ENCODE peak calls at places on chromosomes 13 and 19, in eight cellular contexts. S is ascending aorta, V is neural progenitor cell, T is heart right ventricle, Y is hepatocyte, F is mucosa of descending colon, J is tibial artery, P is pancreas. E is an unnamed sample. For H3K36me3, the result is how much of the 10 kb centered on the place peaks cover.

GRCh38 chr19:42606660-42607351 is 12.1 kb upstream of the CEACAM8 start:
- DNase-seq in S (no peak), V (peak), T (peak), Y (peak), F (peak), J (no peak), P (peak), E (peak)

GRCh38 chr19:10817291-10818038 is 18.5 kb downstream of the TMED1 start:
- DNase-seq in S (peak), V (no peak), T (peak), Y (peak), F (peak), J (peak), P (no peak), E (peak)

GRCh38 chr19:3140667-3141038 is 4.8 kb downstream of the GNA15 start:
- DNase-seq in S (no peak), V (no peak), T (no peak), Y (no peak), F (no peak), J (no peak), P (no peak), E (no peak)

GRCh38 chr19:2494084-2494446 is 18.1 kb downstream of the GADD45B start:
- DNase-seq in S (no peak), V (no peak), T (no peak), Y (peak), F (no peak), J (no peak), P (peak), E (peak)

GRCh38 chr13:27523345-27524073 is 73.1 kb upstream of the MTIF3 start:
- DNase-seq in S (no peak), V (no peak), T (no peak), Y (no peak), F (no peak), J (no peak), P (no peak), E (no peak)

GRCh38 chr13:50893211-50893852 is 16.3 kb upstream of the RNASEH2B start:
- DNase-seq in S (no peak), V (no peak), T (no peak), Y (no peak), F (no peak), J (no peak), P (no peak), E (no peak)

GRCh38 chr19:41918653-41919244 is 9.5 kb downstream of the ERFL start:
- DNase-seq in S (no peak), V (no peak), T (no peak), Y (no peak), F (no peak), J (no peak), P (no peak), E (no peak)

GRCh38 chr13:110045202-110045601 is 258.8 kb upstream of the IRS2 start:
- DNase-seq in S (no peak), V (no peak), T (no peak), Y (no peak), F (no peak), J (no peak), P (no peak), E (no peak)

GRCh38 chr13:95256086-95256485 is 45.2 kb downstream of the ABCC4 start:
- DNase-seq in S (no peak), V (no peak), T (no peak), Y (no peak), F (no peak), J (no peak), P (no peak), E (no peak)

GRCh38 chr19:485583-486236 is 10.6 kb upstream of the MADCAM1 start:
- DNase-seq in S (no peak), V (peak), T (no peak), Y (peak), F (no peak), J (peak), P (peak), E (no peak)

GRCh38 chr13:69243366-69243765 is 864.3 kb upstream of the ATXN8OS start:
- DNase-seq in S (no peak), V (no peak), T (no peak), Y (no peak), F (no peak), J (no peak), P (no peak), E (no peak)

GRCh38 chr13:99008577-99008976 is 30.7 kb upstream of the DOCK9 start:
- DNase-seq in S (no peak), V (no peak), T (no peak), Y (no peak), F (peak), J (no peak), P (no peak), E (no peak)

GRCh38 chr13:65808061-65808460 is 1422.1 kb downstream of the PCDH9 start:
- DNase-seq in S (no peak), V (no peak), T (no peak), Y (no peak), F (no peak), J (no peak), P (no peak), E (no peak)

GRCh38 chr19:39276740-39277139 is 8.5 kb downstream of the IFNL2 start:
- DNase-seq in S (no peak), V (no peak), T (no peak), Y (no peak), F (no peak), J (no peak), P (no peak), E (no peak)

GRCh38 chr19:43763473-43763939 is 8.7 kb upstream of the SMG9 start:
- DNase-seq in S (no peak), V (no peak), T (no peak), Y (no peak), F (no peak), J (no peak), P (no peak), E (no peak)

GRCh38 chr19:3607398-3608078 is 863 bp upstream of the TBXA2R start:
- DNase-seq in S (no peak), V (peak), T (peak), Y (no peak), F (no peak), J (no peak), P (peak), E (no peak)

GRCh38 chr19:58349590-58349989 is 3.7 kb downstream of the A1BG start:
- DNase-seq in S (no peak), V (no peak), T (no peak), Y (no peak), F (no peak), J (no peak), P (no peak), E (no peak)

GRCh38 chr19:48478339-48479061 is 9.3 kb downstream of the CYTH2 start:
- DNase-seq in S (no peak), V (no peak), T (no peak), Y (no peak), F (no peak), J (no peak), P (no peak), E (no peak)

GRCh38 chr13:110331362-110331761 is 24.3 kb downstream of the COL4A2 start:
- DNase-seq in S (no peak), V (no peak), T (no peak), Y (no peak), F (no peak), J (no peak), P (no peak), E (no peak)

GRCh38 chr19:45448887-45449299 is 18.9 kb upstream of the FOSB start:
- DNase-seq in S (no peak), V (no peak), T (no peak), Y (no peak), F (peak), J (no peak), P (no peak), E (no peak)

GRCh38 chr19:48913114-48913513 is 13.0 kb downstream of the NUCB1 start:
- DNase-seq in S (no peak), V (peak), T (no peak), Y (no peak), F (no peak), J (no peak), P (no peak), E (no peak)

GRCh38 chr13:83877901-83878300 is 4.4 kb downstream of the SLITRK1 start:
- DNase-seq in S (no peak), V (peak), T (no peak), Y (no peak), F (no peak), J (no peak), P (no peak), E (no peak)

GRCh38 chr19:38731654-38732301 is 12.5 kb downstream of the CAPN12 start:
- DNase-seq in S (no peak), V (no peak), T (no peak), Y (no peak), F (peak), J (no peak), P (peak), E (no peak)

GRCh38 chr19:35224681-35225604 is 3.6 kb downstream of the FAM187B start:
- DNase-seq in S (no peak), V (no peak), T (no peak), Y (no peak), F (no peak), J (no peak), P (no peak), E (no peak)
- TF ChIP-seq CTCF in S (no peak), V (peak), T (no peak), Y (no peak), F (no peak), J (no peak), P (no peak), E (no peak)

GRCh38 chr19:4933528-4933927 is 24.2 kb downstream of the UHRF1 start:
- DNase-seq in S (no peak), V (no peak), T (no peak), Y (no peak), F (peak), J (no peak), P (no peak), E (no peak)
- H3K36me3 ChIP-seq in S (under half), V (under half), T (under half), Y (under half), F (under half), J (under half), P (under half), E (half or more)

GRCh38 chr13:32577032-32577431 is 9.2 kb upstream of the PDS5B start:
- DNase-seq in S (no peak), V (no peak), T (no peak), Y (no peak), F (no peak), J (no peak), P (no peak), E (no peak)

GRCh38 chr13:32582991-32583390 is 3.3 kb upstream of the PDS5B start:
- DNase-seq in S (no peak), V (no peak), T (no peak), Y (no peak), F (no peak), J (no peak), P (no peak), E (no peak)

GRCh38 chr13:32585625-32586021 is 629 bp upstream of the PDS5B start:
- DNase-seq in S (no peak), V (peak), T (no peak), Y (peak), F (peak), J (no peak), P (peak), E (no peak)

GRCh38 chr13:32582281-32582680 is 4.0 kb upstream of the PDS5B start:
- DNase-seq in S (no peak), V (no peak), T (no peak), Y (no peak), F (no peak), J (no peak), P (no peak), E (no peak)

DNA sequence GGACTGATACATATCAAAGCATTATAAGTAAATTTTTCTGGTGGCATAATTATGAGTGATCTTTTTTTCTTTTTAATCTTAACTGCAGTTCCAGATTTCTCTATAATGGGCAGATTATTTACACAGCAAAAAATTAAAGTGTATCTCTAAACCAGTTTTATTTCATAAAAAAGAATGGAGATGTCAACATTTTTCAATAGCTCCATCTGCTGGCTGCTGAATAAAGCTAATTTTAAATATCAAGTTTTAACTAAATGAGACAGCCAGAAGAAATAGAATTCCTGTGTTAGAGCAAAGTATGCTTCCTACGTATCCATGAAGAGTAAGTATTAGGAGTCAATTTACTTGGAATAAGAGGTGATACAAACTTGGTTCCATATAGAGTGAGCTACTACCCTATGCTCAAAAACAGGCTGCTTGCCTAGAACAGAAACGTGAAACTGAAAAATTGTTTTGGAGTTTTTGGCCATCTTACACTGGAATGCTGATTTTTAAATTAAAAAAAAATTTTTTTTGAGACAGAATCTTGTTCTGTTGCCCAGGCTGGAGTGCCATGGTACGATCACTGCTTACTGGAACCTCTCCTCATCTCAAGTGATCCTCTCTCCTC is 5.0 kb upstream of the PDS5B start:
- DNase-seq in S (no peak), V (peak), T (no peak), Y (peak), F (peak), J (no peak), P (no peak), E (no peak)
- TF ChIP-seq CTCF in S (peak), V (peak), T (peak), Y (peak), F (no peak), J (peak), P (no peak), E (peak)

GRCh38 chr19:14398563-14398962 is 17.3 kb downstream of the ADGRE5 start:
- DNase-seq in S (no peak), V (no peak), T (no peak), Y (no peak), F (no peak), J (no peak), P (no peak), E (no peak)
- H3K36me3 ChIP-seq in S (half or more), V (under half), T (under half), Y (under half), F (under half), J (half or more), P (under half), E (under half)

GRCh38 chr19:50152578-50152977 is 10.5 kb downstream of the IZUMO2 start:
- DNase-seq in S (no peak), V (no peak), T (no peak), Y (no peak), F (no peak), J (no peak), P (no peak), E (no peak)

GRCh38 chr19:50148528-50148927 is 14.6 kb downstream of the IZUMO2 start:
- DNase-seq in S (no peak), V (no peak), T (no peak), Y (no peak), F (no peak), J (no peak), P (no peak), E (no peak)

DNA sequence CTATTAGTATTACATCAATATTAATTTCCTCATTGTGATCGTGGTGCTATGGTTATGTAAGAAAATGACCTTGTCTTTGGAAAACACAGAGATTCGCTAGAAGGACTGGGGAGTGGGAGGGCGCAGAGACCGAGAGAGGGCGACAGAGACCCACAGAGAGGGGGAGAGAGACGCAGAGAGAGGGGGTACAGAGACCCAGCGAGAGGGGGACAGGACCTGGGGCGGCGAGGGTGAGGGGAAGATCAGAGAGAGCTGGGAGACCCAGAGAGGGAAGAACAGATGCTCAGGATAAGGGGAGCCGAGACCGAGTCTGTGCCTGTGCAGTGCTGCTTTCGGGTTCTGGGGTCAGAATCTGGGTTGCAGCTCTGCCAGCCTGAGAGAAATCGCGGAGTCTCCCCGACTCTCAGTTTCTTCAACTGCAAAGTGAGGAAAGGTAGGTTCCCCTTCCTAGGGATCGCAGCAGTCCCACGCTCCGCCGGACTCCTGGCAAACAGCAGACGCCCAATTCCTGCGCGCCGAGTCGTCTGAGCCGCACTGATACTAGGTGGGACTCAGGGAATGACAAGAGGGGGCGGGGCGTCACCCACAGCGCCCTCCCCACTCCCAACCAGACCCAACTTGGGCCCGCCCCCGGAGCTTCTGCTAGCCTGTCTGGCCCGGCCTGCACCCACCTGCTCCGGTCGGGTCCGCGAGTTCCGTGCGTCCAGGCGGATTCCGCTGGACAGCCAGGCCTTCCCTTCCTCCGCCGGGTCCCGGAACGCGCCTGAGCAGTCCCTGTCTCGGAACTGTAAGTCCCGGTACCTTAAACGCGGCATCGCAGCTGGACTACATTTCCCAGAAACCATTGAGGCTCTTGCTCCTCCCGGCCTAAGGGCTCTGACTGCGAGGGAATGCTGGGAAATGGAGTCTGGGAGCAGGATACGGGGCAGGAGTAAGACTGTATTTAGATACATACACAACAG is 15.3 kb downstream of the IZUMO2 start:
- DNase-seq in S (peak), V (peak), T (peak), Y (peak), F (peak), J (peak), P (peak), E (peak)
- TF ChIP-seq CTCF in S (peak), V (peak), T (peak), Y (peak), F (no peak), J (peak), P (no peak), E (peak)

DNA sequence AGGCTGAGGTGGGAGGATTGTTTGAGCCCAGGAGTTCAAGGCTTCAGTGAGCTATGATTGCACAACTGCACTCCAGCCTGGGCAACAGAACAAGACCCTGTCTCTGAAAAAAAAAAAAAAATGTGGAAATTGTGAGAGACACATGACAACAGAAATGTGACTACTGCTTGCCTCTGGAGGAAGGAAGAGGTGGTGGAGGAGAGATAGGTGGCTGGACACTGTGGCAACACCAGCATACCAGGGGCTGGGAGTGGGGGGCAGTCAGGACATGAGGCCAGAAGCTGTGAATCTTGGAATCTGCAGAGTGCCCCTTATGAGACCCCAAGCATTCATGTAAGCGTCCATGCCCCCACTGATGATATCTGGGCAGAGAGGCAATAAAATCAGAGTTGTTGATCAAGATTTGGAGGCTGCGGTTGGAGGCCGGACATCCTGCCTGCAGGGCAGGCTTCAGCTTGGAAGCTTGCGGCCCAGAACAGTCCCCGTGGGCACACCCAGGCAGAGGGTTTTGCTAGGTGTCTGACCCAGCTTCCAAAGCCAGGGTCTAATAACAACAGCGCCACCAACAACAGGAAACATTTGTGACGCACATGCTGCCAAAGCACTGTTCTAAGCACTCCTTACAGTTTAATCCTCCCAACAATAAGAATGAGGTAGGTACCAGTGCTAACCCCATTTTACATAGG is 16.9 kb downstream of the FAM187B start:
- DNase-seq in S (peak), V (no peak), T (peak), Y (no peak), F (peak), J (peak), P (no peak), E (no peak)
- H3K36me3 ChIP-seq in S (under half), V (under half), T (under half), Y (under half), F (under half), J (under half), P (under half), E (under half)

GRCh38 chr19:50489461-50490011 is 12.9 kb upstream of the GARIN5A start:
- DNase-seq in S (no peak), V (no peak), T (no peak), Y (no peak), F (no peak), J (no peak), P (no peak), E (no peak)

GRCh38 chr19:50485284-50485955 is 8.8 kb upstream of the GARIN5A start:
- DNase-seq in S (no peak), V (no peak), T (no peak), Y (no peak), F (no peak), J (no peak), P (no peak), E (no peak)

GRCh38 chr19:50490411-50490811 is 13.8 kb upstream of the GARIN5A start:
- DNase-seq in S (no peak), V (no peak), T (no peak), Y (no peak), F (no peak), J (no peak), P (no peak), E (no peak)

GRCh38 chr19:50488795-50489194 is 12.1 kb upstream of the GARIN5A start:
- DNase-seq in S (no peak), V (no peak), T (no peak), Y (no peak), F (no peak), J (no peak), P (no peak), E (no peak)

DNA sequence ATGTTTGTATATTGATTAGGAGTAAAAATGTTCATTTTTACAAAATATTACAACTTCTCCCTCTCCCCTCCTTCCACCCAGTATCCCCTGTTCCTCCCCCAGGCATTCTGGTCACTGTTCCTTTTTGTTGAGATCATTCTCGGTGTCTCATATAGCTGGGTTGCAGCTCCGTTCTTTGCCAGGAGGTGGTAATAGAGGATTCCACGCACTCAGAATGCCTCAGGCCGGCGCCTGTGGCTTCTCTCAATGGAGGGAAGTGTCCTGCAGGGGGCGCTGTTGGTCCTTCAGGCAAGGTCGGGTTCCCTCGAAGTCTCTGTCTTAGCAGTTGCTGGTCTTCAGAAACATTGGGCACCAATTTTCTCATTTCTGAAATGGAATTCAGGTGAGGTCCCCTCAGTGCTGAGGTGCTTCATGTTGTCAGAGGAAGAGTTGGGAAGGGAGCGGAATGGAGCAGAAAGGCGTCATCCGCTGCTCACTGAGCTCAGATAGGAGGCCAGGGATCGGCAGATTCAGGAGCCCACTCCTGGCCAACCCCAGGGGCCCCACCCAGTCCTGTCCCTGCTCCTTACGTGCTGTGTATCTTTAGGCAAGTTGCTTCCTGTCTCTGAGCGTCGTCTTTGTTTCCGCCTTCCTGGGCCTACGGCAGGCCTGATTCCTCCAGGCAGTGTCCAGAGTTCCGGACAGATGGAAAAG is 10.3 kb upstream of the GARIN5A start:
- DNase-seq in S (no peak), V (peak), T (no peak), Y (no peak), F (peak), J (no peak), P (no peak), E (peak)
- TF ChIP-seq CTCF in S (no peak), V (peak), T (peak), Y (peak), F (no peak), J (peak), P (no peak), E (peak)